ENCODE peak calls at places on chromosomes 1 and 21, in eight cellular contexts. F is sigmoid colon, Q is SK-N-SH, I is transverse colon, D is A549, M is ovary, U is suprapubic skin, Y is upper lobe of left lung. B is an unnamed sample.

GRCh38 chr21:15277498-15277897 is 212.7 kb upstream of the NRIP1 start:
- DNase-seq in Q (no peak), I (no peak), D (no peak), U (no peak), Y (no peak), M (no peak), F (no peak), B (no peak)

GRCh38 chr1:59976194-59977074 is 49.9 kb upstream of the CYP2J2 start:
- DNase-seq in I (peak), Q (peak), Y (peak), M (peak), F (peak), D (peak), U (no peak), B (peak)

GRCh38 chr1:62528015-62528414 is 69.3 kb upstream of the ANGPTL3 start:
- DNase-seq in U (no peak), D (no peak), Y (no peak), F (no peak), Q (no peak), I (no peak), M (no peak), B (no peak)

GRCh38 chr1:4668738-4669700 is 14.6 kb downstream of the AJAP1 start:
- DNase-seq in M (no peak), I (no peak), Y (no peak), F (no peak), D (peak), U (no peak), Q (no peak), B (no peak)

GRCh38 chr1:3164671-3165070 is 95.7 kb downstream of the PRDM16 start:
- DNase-seq in U (no peak), D (no peak), Y (no peak), F (no peak), Q (no peak), M (no peak), I (no peak), B (no peak)

GRCh38 chr1:57590978-57591377 is 167.1 kb upstream of the DAB1 start:
- DNase-seq in Y (no peak), M (no peak), I (no peak), D (peak), Q (no peak), U (no peak), F (no peak), B (no peak)

GRCh38 chr21:44509539-44509938 is 30.5 kb downstream of the KRTAP10-1 start:
- DNase-seq in M (no peak), D (peak), Y (peak), F (no peak), U (no peak), I (peak), Q (peak), B (peak)

GRCh38 chr1:32876341-32877210 is 5.9 kb upstream of the FNDC5 start:
- DNase-seq in I (peak), Y (peak), D (peak), F (no peak), U (no peak), M (peak), Q (peak), B (peak)

GRCh38 chr1:53384796-53385195 is 56.9 kb upstream of the LRP8 start:
- DNase-seq in D (no peak), U (no peak), I (no peak), F (no peak), Y (no peak), Q (no peak), M (no peak), B (no peak)

GRCh38 chr1:246428542-246429308 is 78.4 kb downstream of the SMYD3 start:
- DNase-seq in Y (no peak), F (no peak), I (no peak), U (no peak), M (no peak), D (no peak), Q (no peak), B (no peak)

GRCh38 chr1:232891656-232892317 is 58.6 kb upstream of the NTPCR start:
- DNase-seq in F (no peak), I (no peak), M (no peak), D (no peak), Y (no peak), Q (no peak), U (no peak), B (no peak)

GRCh38 chr21:16590658-16591057 is 860.9 kb downstream of the USP25 start:
- DNase-seq in Y (no peak), M (no peak), I (no peak), Q (no peak), F (no peak), U (no peak), D (no peak), B (no peak)

GRCh38 chr1:94024109-94024792 is 96.7 kb downstream of the ABCA4 start:
- DNase-seq in M (no peak), I (no peak), D (no peak), U (no peak), F (no peak), Y (no peak), Q (no peak), B (no peak)

GRCh38 chr1:18908911-18909771 is 6.8 kb upstream of the ALDH4A1 start:
- DNase-seq in F (no peak), U (no peak), Q (no peak), D (no peak), M (no peak), I (no peak), Y (no peak), B (no peak)

GRCh38 chr1:170674986-170675385 is 11.1 kb downstream of the PRRX1 start:
- DNase-seq in D (no peak), F (no peak), U (no peak), Q (no peak), M (no peak), Y (no peak), I (no peak), B (no peak)

GRCh38 chr1:51303751-51304196 is 26.6 kb downstream of the TTC39A start:
- DNase-seq in Q (no peak), Y (no peak), F (peak), M (no peak), I (no peak), D (no peak), U (no peak), B (peak)

GRCh38 chr1:3072178-3072947 is 3.4 kb downstream of the PRDM16 start:
- DNase-seq in Y (no peak), Q (no peak), I (no peak), D (no peak), F (no peak), U (no peak), M (no peak), B (peak)

GRCh38 chr1:245677446-245678240 is 522.9 kb downstream of the KIF26B start:
- DNase-seq in M (no peak), Q (no peak), F (no peak), I (no peak), D (no peak), Y (no peak), U (no peak), B (peak)

GRCh38 chr1:201911827-201912571 is 23.3 kb downstream of the SHISA4 start:
- DNase-seq in U (no peak), M (no peak), D (no peak), F (no peak), I (no peak), Q (no peak), Y (no peak), B (no peak)

GRCh38 chr1:53643061-53643880 is 95.7 kb downstream of the GLIS1 start:
- DNase-seq in D (no peak), F (peak), I (no peak), Y (peak), Q (no peak), U (peak), M (no peak), B (peak)

GRCh38 chr1:236800623-236801022 is 5.5 kb downstream of the MTR start:
- DNase-seq in Q (no peak), U (no peak), M (no peak), F (no peak), D (no peak), Y (no peak), I (no peak), B (no peak)

GRCh38 chr1:236802264-236802663 is 7.2 kb downstream of the MTR start:
- DNase-seq in D (no peak), M (no peak), Q (no peak), I (no peak), F (no peak), U (no peak), Y (no peak), B (no peak)

GRCh38 chr1:236795757-236796719 is 946 bp downstream of the MTR start:
- DNase-seq in M (peak), F (no peak), Y (peak), Q (peak), I (no peak), D (no peak), U (no peak), B (no peak)

GRCh38 chr1:236799001-236799400 is 3.9 kb downstream of the MTR start:
- DNase-seq in U (no peak), M (no peak), Q (no peak), I (no peak), D (no peak), F (no peak), Y (no peak), B (no peak)

GRCh38 chr1:236800002-236800620 is 5.0 kb downstream of the MTR start:
- DNase-seq in Y (no peak), I (no peak), F (no peak), M (no peak), U (no peak), Q (no peak), D (no peak), B (no peak)
- TF ChIP-seq EP300 in Y (no peak), I (no peak), F (no peak), M (no peak), U (no peak), Q (no peak), D (no peak), B (no peak)

GRCh38 chr1:116668277-116668676 is 744 bp upstream of the IGSF3 start:
- DNase-seq in M (no peak), Q (no peak), Y (no peak), I (no peak), F (no peak), D (no peak), U (no peak), B (no peak)
- H3K4me3 ChIP-seq in M (no peak), Q (no peak), Y (no peak), I (no peak), F (no peak), D (peak), U (no peak), B (no peak)

GRCh38 chr1:86650065-86650464 is 54.3 kb upstream of the SH3GLB1 start:
- DNase-seq in Q (no peak), M (no peak), U (no peak), F (no peak), Y (no peak), D (no peak), I (no peak), B (no peak)
- TF ChIP-seq EP300 in Q (no peak), M (no peak), U (no peak), F (no peak), Y (no peak), D (no peak), I (no peak), B (no peak)

DNA sequence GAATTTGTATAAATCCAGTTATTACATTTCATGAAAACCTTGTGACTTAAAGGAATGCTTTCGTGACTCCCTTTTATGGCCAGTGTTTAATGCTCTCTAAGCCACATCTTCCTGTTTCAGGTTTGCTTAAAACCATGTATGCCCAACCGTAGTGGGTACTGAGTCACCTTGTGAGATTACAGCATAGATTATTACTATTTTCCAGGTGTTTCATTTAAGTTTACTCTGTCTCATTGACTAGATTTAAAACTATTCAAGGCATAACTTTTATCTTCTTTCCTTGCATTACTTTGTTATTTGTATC is 40.1 kb upstream of the KIF1B start:
- DNase-seq in U (no peak), F (no peak), Y (no peak), Q (no peak), I (no peak), M (no peak), D (no peak), B (no peak)
- H3K4me3 ChIP-seq in U (no peak), F (no peak), Y (no peak), Q (no peak), I (no peak), M (no peak), D (no peak), B (no peak)

DNA sequence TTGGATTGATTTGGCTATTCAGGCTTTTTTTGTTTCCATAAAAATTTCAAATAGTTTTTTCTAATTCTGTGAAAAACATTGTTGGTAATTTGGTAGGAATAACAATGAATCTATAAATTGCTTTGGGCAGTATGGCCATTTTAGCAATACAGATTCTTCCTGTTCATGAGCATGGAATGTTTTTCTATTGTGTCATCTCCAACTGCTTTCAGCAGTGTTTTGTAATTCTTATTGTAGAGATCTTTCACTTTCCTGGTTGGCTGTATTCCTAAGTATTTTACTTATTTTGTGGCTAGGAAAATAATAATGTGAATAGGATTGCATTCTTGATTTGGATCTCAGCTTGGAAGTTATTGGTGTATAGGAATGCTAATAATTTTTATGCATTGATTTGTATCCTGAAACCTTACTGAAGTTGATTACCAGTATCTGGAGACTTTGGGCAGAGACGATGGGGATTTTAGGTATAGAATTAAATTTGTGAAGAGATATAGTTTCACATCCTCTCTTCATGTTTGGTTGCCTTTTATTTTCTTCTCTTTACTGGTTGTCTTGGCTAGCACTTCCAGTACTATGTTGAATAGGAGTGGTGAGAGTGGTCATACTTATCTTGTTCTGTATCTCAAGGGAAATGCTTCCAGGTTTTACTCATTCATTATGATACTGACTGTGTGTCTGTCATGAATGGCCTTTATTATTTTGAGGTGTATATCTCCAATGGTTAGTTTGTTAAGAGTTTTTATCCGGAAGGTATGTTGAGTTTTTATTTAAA is 57.3 kb downstream of the DRAM2 start:
- DNase-seq in U (no peak), M (no peak), I (no peak), Y (no peak), Q (no peak), D (no peak), F (no peak), B (no peak)
- TF ChIP-seq EP300 in U (no peak), M (no peak), I (no peak), Y (no peak), Q (no peak), D (no peak), F (no peak), B (no peak)

DNA sequence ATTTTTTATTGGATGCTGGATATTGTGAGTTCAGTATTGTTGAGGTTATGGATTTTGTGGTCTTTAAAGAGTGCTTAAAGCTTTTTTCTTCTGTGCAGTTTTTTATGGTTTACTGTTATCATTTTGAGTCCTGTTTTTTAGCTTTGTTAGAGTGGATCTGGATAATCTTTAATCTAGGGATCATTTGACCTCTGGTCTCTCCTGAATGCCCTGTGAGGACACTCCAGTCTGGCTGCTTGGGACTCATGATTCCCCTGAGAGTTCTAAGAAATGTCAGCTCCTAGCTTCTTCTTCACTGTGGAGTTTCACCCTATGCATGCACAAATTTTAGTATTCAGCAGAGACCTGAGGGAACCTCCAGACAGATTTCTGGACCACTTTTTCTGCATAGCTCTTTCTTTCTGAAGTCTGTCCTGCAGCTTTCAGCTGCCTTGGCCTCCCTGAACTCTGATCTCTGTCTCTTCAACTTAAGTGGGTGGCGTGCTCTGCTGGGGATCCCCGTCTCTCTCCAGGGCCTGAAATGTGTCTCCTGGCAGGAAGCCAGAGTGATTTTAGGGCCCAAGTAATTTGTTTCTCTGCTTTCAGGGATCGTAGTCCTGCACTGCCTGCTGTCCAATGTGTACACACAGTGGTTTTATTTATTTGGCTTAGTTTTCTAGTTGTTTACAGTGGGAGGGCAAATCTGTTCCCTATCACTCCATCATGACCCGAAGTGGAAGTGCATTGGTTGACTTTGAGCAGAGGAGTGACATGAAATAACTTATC is 14.7 kb downstream of the PEX14 start:
- DNase-seq in M (no peak), Y (no peak), F (no peak), D (no peak), I (no peak), U (no peak), Q (no peak), B (no peak)
- H3K4me3 ChIP-seq in M (no peak), Y (no peak), F (no peak), D (no peak), I (no peak), U (no peak), Q (no peak), B (no peak)

GRCh38 chr1:173043253-173043652 is 7.5 kb downstream of the TNFSF18 start:
- DNase-seq in M (no peak), Q (no peak), D (peak), Y (no peak), U (no peak), F (no peak), I (no peak), B (no peak)
- TF ChIP-seq EP300 in M (no peak), Q (no peak), D (no peak), Y (no peak), U (no peak), F (no peak), I (no peak), B (no peak)

GRCh38 chr1:52364235-52364839 is 1.7 kb downstream of the CC2D1B start:
- DNase-seq in Y (no peak), D (no peak), M (peak), I (no peak), U (no peak), F (no peak), Q (peak), B (no peak)
- H3K4me3 ChIP-seq in Y (no peak), D (peak), M (no peak), I (no peak), U (no peak), F (no peak), Q (peak), B (no peak)